ENCODE peak calls at places on chromosomes 7 and 10, in seven cellular contexts. One of them, this sample, is unnamed. For H3K4me1, the result is how much of the 10 kb centered on the place peaks cover.

GRCh38 chr7:13874783-13875182 is 114.7 kb downstream of the ETV1 start:
- DNase-seq in IMR-90: peak
- DNase-seq in aorta: no peak
- DNase-seq in mesendoderm: no peak
- DNase-seq in heart right ventricle: no peak
- DNase-seq in naive thymus-derived CD4-positive, alpha-beta T cell: no peak
- DNase-seq in right atrium auricular region: no peak
- DNase-seq in this sample: no peak

GRCh38 chr7:98232276-98232585 is 19.8 kb downstream of the TECPR1 start:
- DNase-seq in naive thymus-derived CD4-positive, alpha-beta T cell: no peak
- DNase-seq in aorta: no peak
- DNase-seq in heart right ventricle: no peak
- DNase-seq in IMR-90: no peak
- DNase-seq in mesendoderm: no peak
- DNase-seq in right atrium auricular region: no peak
- DNase-seq in this sample: no peak

GRCh38 chr7:100745184-100745583 is 11.8 kb downstream of the ZAN start:
- DNase-seq in right atrium auricular region: no peak
- DNase-seq in naive thymus-derived CD4-positive, alpha-beta T cell: no peak
- DNase-seq in IMR-90: peak
- DNase-seq in heart right ventricle: peak
- DNase-seq in mesendoderm: peak
- DNase-seq in aorta: peak
- DNase-seq in this sample: no peak

GRCh38 chr7:129664029-129665012 is 52.8 kb downstream of the NRF1 start:
- DNase-seq in aorta: no peak
- DNase-seq in right atrium auricular region: no peak
- DNase-seq in mesendoderm: peak
- DNase-seq in heart right ventricle: no peak
- DNase-seq in IMR-90: peak
- DNase-seq in naive thymus-derived CD4-positive, alpha-beta T cell: no peak
- DNase-seq in this sample: no peak

GRCh38 chr10:132204781-132205473 is 18.2 kb downstream of the DPYSL4 start:
- DNase-seq in right atrium auricular region: no peak
- DNase-seq in mesendoderm: no peak
- DNase-seq in aorta: peak
- DNase-seq in heart right ventricle: peak
- DNase-seq in naive thymus-derived CD4-positive, alpha-beta T cell: no peak
- DNase-seq in IMR-90: no peak
- DNase-seq in this sample: no peak

GRCh38 chr10:4686644-4686996 is 139.4 kb upstream of the AKR1E2 start:
- DNase-seq in aorta: no peak
- DNase-seq in right atrium auricular region: no peak
- DNase-seq in naive thymus-derived CD4-positive, alpha-beta T cell: no peak
- DNase-seq in mesendoderm: peak
- DNase-seq in IMR-90: peak
- DNase-seq in heart right ventricle: no peak
- DNase-seq in this sample: no peak

GRCh38 chr10:74967850-74968620 is 141.6 kb downstream of the KAT6B start:
- DNase-seq in aorta: no peak
- DNase-seq in heart right ventricle: no peak
- DNase-seq in IMR-90: no peak
- DNase-seq in mesendoderm: no peak
- DNase-seq in naive thymus-derived CD4-positive, alpha-beta T cell: no peak
- DNase-seq in right atrium auricular region: no peak
- DNase-seq in this sample: no peak

GRCh38 chr7:51229620-51230323 is 86.8 kb downstream of the COBL start:
- DNase-seq in IMR-90: no peak
- DNase-seq in heart right ventricle: no peak
- DNase-seq in aorta: no peak
- DNase-seq in mesendoderm: no peak
- DNase-seq in right atrium auricular region: no peak
- DNase-seq in naive thymus-derived CD4-positive, alpha-beta T cell: no peak
- DNase-seq in this sample: no peak

GRCh38 chr7:12578930-12579640 is 8.6 kb downstream of the SCIN start:
- DNase-seq in heart right ventricle: no peak
- DNase-seq in right atrium auricular region: no peak
- DNase-seq in mesendoderm: no peak
- DNase-seq in IMR-90: no peak
- DNase-seq in aorta: no peak
- DNase-seq in naive thymus-derived CD4-positive, alpha-beta T cell: no peak
- DNase-seq in this sample: no peak

GRCh38 chr7:139351027-139351426 is 8.7 kb upstream of the LUC7L2 start:
- DNase-seq in naive thymus-derived CD4-positive, alpha-beta T cell: no peak
- DNase-seq in right atrium auricular region: no peak
- DNase-seq in mesendoderm: no peak
- DNase-seq in aorta: no peak
- DNase-seq in IMR-90: no peak
- DNase-seq in heart right ventricle: no peak
- DNase-seq in this sample: no peak

GRCh38 chr10:48792121-48792520 is 107.4 kb downstream of the WDFY4 start:
- DNase-seq in naive thymus-derived CD4-positive, alpha-beta T cell: no peak
- DNase-seq in IMR-90: no peak
- DNase-seq in heart right ventricle: no peak
- DNase-seq in aorta: no peak
- DNase-seq in right atrium auricular region: peak
- DNase-seq in mesendoderm: no peak
- DNase-seq in this sample: no peak

GRCh38 chr10:22978918-22979317 is 51.1 kb downstream of the ARMC3 start:
- DNase-seq in mesendoderm: no peak
- DNase-seq in heart right ventricle: no peak
- DNase-seq in aorta: no peak
- DNase-seq in right atrium auricular region: no peak
- DNase-seq in naive thymus-derived CD4-positive, alpha-beta T cell: no peak
- DNase-seq in IMR-90: no peak
- DNase-seq in this sample: no peak

GRCh38 chr7:159022238-159022993 is 122.3 kb downstream of the VIPR2 start:
- DNase-seq in aorta: no peak
- DNase-seq in heart right ventricle: no peak
- DNase-seq in naive thymus-derived CD4-positive, alpha-beta T cell: no peak
- DNase-seq in mesendoderm: no peak
- DNase-seq in IMR-90: no peak
- DNase-seq in right atrium auricular region: no peak
- DNase-seq in this sample: no peak

GRCh38 chr10:42111661-42112330 is 526.6 kb downstream of the ZNF33B start:
- DNase-seq in right atrium auricular region: no peak
- DNase-seq in naive thymus-derived CD4-positive, alpha-beta T cell: no peak
- DNase-seq in heart right ventricle: no peak
- DNase-seq in mesendoderm: no peak
- DNase-seq in aorta: no peak
- DNase-seq in IMR-90: no peak
- DNase-seq in this sample: no peak
- H3K4me3 ChIP-seq in right atrium auricular region: no peak
- H3K4me3 ChIP-seq in naive thymus-derived CD4-positive, alpha-beta T cell: no peak
- H3K4me3 ChIP-seq in heart right ventricle: no peak
- H3K4me3 ChIP-seq in mesendoderm: no peak
- H3K4me3 ChIP-seq in aorta: no peak
- H3K4me3 ChIP-seq in IMR-90: no peak
- H3K4me3 ChIP-seq in this sample: no peak

GRCh38 chr7:36286688-36287087 is 103.0 kb upstream of the ANLN start:
- DNase-seq in mesendoderm: no peak
- DNase-seq in aorta: no peak
- DNase-seq in IMR-90: no peak
- DNase-seq in right atrium auricular region: no peak
- DNase-seq in heart right ventricle: no peak
- DNase-seq in naive thymus-derived CD4-positive, alpha-beta T cell: no peak
- DNase-seq in this sample: no peak

GRCh38 chr7:36289833-36290661 is 99.6 kb upstream of the ANLN start:
- DNase-seq in aorta: no peak
- DNase-seq in IMR-90: no peak
- DNase-seq in mesendoderm: no peak
- DNase-seq in naive thymus-derived CD4-positive, alpha-beta T cell: no peak
- DNase-seq in right atrium auricular region: no peak
- DNase-seq in heart right ventricle: no peak
- DNase-seq in this sample: peak

GRCh38 chr7:36287371-36288241 is 102.1 kb upstream of the ANLN start:
- DNase-seq in right atrium auricular region: no peak
- DNase-seq in aorta: peak
- DNase-seq in heart right ventricle: no peak
- DNase-seq in IMR-90: no peak
- DNase-seq in mesendoderm: no peak
- DNase-seq in naive thymus-derived CD4-positive, alpha-beta T cell: no peak
- DNase-seq in this sample: no peak

GRCh38 chr7:36286241-36286640 is 103.4 kb upstream of the ANLN start:
- DNase-seq in naive thymus-derived CD4-positive, alpha-beta T cell: peak
- DNase-seq in mesendoderm: no peak
- DNase-seq in aorta: no peak
- DNase-seq in right atrium auricular region: no peak
- DNase-seq in heart right ventricle: no peak
- DNase-seq in IMR-90: no peak
- DNase-seq in this sample: no peak

DNA sequence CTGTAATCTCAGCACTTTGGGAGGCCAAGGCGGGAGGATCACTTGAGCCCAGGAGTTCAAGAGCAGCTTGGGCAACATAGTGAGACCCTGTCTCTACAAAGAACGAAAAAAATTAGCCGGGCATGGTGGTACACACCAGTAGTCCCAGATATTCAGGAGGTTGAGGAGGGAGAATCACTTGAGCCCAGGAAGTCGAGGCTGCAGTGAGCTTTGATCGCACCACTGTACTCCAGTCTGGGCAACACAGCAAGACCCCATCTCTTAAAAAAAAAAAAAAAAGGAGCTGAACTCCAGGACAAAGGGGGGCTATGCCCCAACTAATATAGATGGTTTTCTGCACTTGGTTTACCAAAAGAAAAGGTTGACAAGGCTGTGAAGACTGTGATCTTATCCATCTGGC is 101.2 kb upstream of the ANLN start:
- DNase-seq in right atrium auricular region: no peak
- DNase-seq in aorta: no peak
- DNase-seq in naive thymus-derived CD4-positive, alpha-beta T cell: no peak
- DNase-seq in IMR-90: no peak
- DNase-seq in heart right ventricle: no peak
- DNase-seq in mesendoderm: no peak
- DNase-seq in this sample: no peak
- H3K4me1 ChIP-seq in right atrium auricular region: under half
- H3K4me1 ChIP-seq in aorta: under half
- H3K4me1 ChIP-seq in naive thymus-derived CD4-positive, alpha-beta T cell: under half
- H3K4me1 ChIP-seq in IMR-90: under half
- H3K4me1 ChIP-seq in heart right ventricle: half or more
- H3K4me1 ChIP-seq in mesendoderm: under half
- H3K4me1 ChIP-seq in this sample: under half

GRCh38 chr7:135420786-135421185 is 89.1 kb downstream of the CNOT4 start:
- DNase-seq in right atrium auricular region: no peak
- DNase-seq in heart right ventricle: no peak
- DNase-seq in naive thymus-derived CD4-positive, alpha-beta T cell: no peak
- DNase-seq in IMR-90: peak
- DNase-seq in mesendoderm: no peak
- DNase-seq in aorta: no peak
- DNase-seq in this sample: no peak
- H3K4me3 ChIP-seq in right atrium auricular region: no peak
- H3K4me3 ChIP-seq in heart right ventricle: no peak
- H3K4me3 ChIP-seq in naive thymus-derived CD4-positive, alpha-beta T cell: no peak
- H3K4me3 ChIP-seq in IMR-90: no peak
- H3K4me3 ChIP-seq in mesendoderm: no peak
- H3K4me3 ChIP-seq in aorta: no peak
- H3K4me3 ChIP-seq in this sample: no peak

GRCh38 chr7:65002972-65003585 is 3.4 kb downstream of the ERV3-1 start:
- DNase-seq in right atrium auricular region: no peak
- DNase-seq in aorta: no peak
- DNase-seq in IMR-90: no peak
- DNase-seq in naive thymus-derived CD4-positive, alpha-beta T cell: no peak
- DNase-seq in heart right ventricle: no peak
- DNase-seq in mesendoderm: no peak
- DNase-seq in this sample: no peak
- H3K4me1 ChIP-seq in right atrium auricular region: under half
- H3K4me1 ChIP-seq in aorta: under half
- H3K4me1 ChIP-seq in IMR-90: under half
- H3K4me1 ChIP-seq in naive thymus-derived CD4-positive, alpha-beta T cell: under half
- H3K4me1 ChIP-seq in heart right ventricle: half or more
- H3K4me1 ChIP-seq in mesendoderm: under half
- H3K4me1 ChIP-seq in this sample: under half

GRCh38 chr10:103676851-103677417 is 178.4 kb downstream of the SH3PXD2A start:
- DNase-seq in mesendoderm: peak
- DNase-seq in heart right ventricle: no peak
- DNase-seq in right atrium auricular region: peak
- DNase-seq in naive thymus-derived CD4-positive, alpha-beta T cell: no peak
- DNase-seq in aorta: peak
- DNase-seq in IMR-90: peak
- DNase-seq in this sample: no peak

GRCh38 chr10:103679096-103679790 is 176.1 kb downstream of the SH3PXD2A start:
- DNase-seq in heart right ventricle: no peak
- DNase-seq in IMR-90: peak
- DNase-seq in aorta: no peak
- DNase-seq in right atrium auricular region: no peak
- DNase-seq in naive thymus-derived CD4-positive, alpha-beta T cell: no peak
- DNase-seq in mesendoderm: no peak
- DNase-seq in this sample: no peak

GRCh38 chr10:103677486-103677885 is 177.9 kb downstream of the SH3PXD2A start:
- DNase-seq in right atrium auricular region: no peak
- DNase-seq in aorta: no peak
- DNase-seq in IMR-90: no peak
- DNase-seq in mesendoderm: no peak
- DNase-seq in naive thymus-derived CD4-positive, alpha-beta T cell: no peak
- DNase-seq in heart right ventricle: no peak
- DNase-seq in this sample: no peak

GRCh38 chr10:103676058-103676785 is 179.2 kb downstream of the SH3PXD2A start:
- DNase-seq in aorta: no peak
- DNase-seq in naive thymus-derived CD4-positive, alpha-beta T cell: no peak
- DNase-seq in heart right ventricle: no peak
- DNase-seq in IMR-90: peak
- DNase-seq in right atrium auricular region: peak
- DNase-seq in mesendoderm: peak
- DNase-seq in this sample: no peak

DNA sequence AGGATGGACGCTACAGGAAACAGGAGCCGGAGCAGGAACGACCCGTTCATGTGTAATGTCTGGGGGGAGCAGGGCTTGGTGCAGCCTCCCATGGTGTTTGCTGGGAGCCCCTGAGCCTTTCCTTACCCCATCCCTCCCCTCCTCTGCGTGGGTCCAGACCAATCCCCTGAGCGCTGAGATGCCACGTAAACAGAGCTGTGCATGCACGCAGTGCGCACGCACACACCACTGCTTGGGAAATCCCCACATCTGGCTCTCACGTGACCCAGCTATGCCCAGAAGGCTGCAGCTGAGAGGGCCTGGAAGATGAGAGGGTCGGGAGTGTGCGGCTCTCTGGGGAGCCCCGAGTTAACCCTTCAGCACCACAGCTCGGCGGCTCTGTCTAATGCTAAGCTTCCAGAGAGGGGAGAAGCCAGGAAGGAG is 177.3 kb downstream of the SH3PXD2A start:
- DNase-seq in naive thymus-derived CD4-positive, alpha-beta T cell: peak
- DNase-seq in aorta: peak
- DNase-seq in mesendoderm: no peak
- DNase-seq in IMR-90: peak
- DNase-seq in heart right ventricle: peak
- DNase-seq in right atrium auricular region: peak
- DNase-seq in this sample: peak
- H3K4me3 ChIP-seq in naive thymus-derived CD4-positive, alpha-beta T cell: peak
- H3K4me3 ChIP-seq in aorta: no peak
- H3K4me3 ChIP-seq in mesendoderm: no peak
- H3K4me3 ChIP-seq in IMR-90: peak
- H3K4me3 ChIP-seq in heart right ventricle: peak
- H3K4me3 ChIP-seq in right atrium auricular region: no peak
- H3K4me3 ChIP-seq in this sample: no peak

GRCh38 chr7:79454325-79454960 is 976 bp upstream of the MAGI2 start:
- DNase-seq in right atrium auricular region: no peak
- DNase-seq in IMR-90: peak
- DNase-seq in heart right ventricle: peak
- DNase-seq in mesendoderm: peak
- DNase-seq in aorta: peak
- DNase-seq in naive thymus-derived CD4-positive, alpha-beta T cell: no peak
- DNase-seq in this sample: no peak
- H3K4me1 ChIP-seq in right atrium auricular region: under half
- H3K4me1 ChIP-seq in IMR-90: under half
- H3K4me1 ChIP-seq in heart right ventricle: under half
- H3K4me1 ChIP-seq in mesendoderm: under half
- H3K4me1 ChIP-seq in aorta: under half
- H3K4me1 ChIP-seq in naive thymus-derived CD4-positive, alpha-beta T cell: under half
- H3K4me1 ChIP-seq in this sample: under half

This sample was measured in lung.